ENCODE peak calls at places on chromosome 14, in five cellular contexts. J is astrocyte of the cerebellum; T is stimulated activated CD4-positive, alpha-beta T cell treated with anti-CD3 and anti-CD28 coated beads, Interleukin-15, amount 100 ng/mL, for 48 hours; D is CD4-positive, CD25-positive, alpha-beta regulatory T cell; K is adipocyte. V is an unnamed sample.

GRCh38 chr14:38124496-38124895 is 83.2 kb upstream of the SSTR1 start:
- DNase-seq in D (no peak), K (no peak), J (no peak), T (no peak), V (no peak)

GRCh38 chr14:59439256-59440015 is 25.7 kb downstream of the GPR135 start:
- DNase-seq in T (no peak), D (no peak), J (no peak), K (peak), V (peak)

GRCh38 chr14:45290547-45290946 is 37.5 kb upstream of the MIS18BP1 start:
- DNase-seq in D (no peak), T (no peak), J (no peak), K (no peak), V (no peak)

GRCh38 chr14:51564986-51565604 is 86.6 kb upstream of the FRMD6 start:
- DNase-seq in K (no peak), J (no peak), D (no peak), T (no peak), V (peak)

GRCh38 chr14:90301580-90302181 is 30.1 kb downstream of the NRDE2 start:
- DNase-seq in D (no peak), T (no peak), K (peak), J (peak), V (peak)

GRCh38 chr14:94041551-94042346 is 15.6 kb downstream of the OTUB2 start:
- DNase-seq in K (no peak), J (no peak), T (no peak), D (no peak), V (peak)

GRCh38 chr14:54946500-54946899 is 43.9 kb upstream of the GCH1 start:
- DNase-seq in D (no peak), K (no peak), T (no peak), J (no peak), V (no peak)

GRCh38 chr14:101030586-101030985 is 127.1 kb upstream of the RTL1 start:
- DNase-seq in D (no peak), T (no peak), J (no peak), K (no peak), V (no peak)

GRCh38 chr14:96071561-96071960 is 32.4 kb downstream of the C14orf132 start:
- DNase-seq in D (no peak), J (no peak), T (no peak), K (no peak), V (no peak)